ENCODE peak calls at places on chromosomes 3 and 15, in five cellular contexts. S is transverse colon, H is cardiac muscle cell, G is Panc1, L is fibroblast of mammary gland. O is an unnamed sample.

GRCh38 chr3:176430244-176430893 is 766.9 kb downstream of the TBL1XR1 start:
- DNase-seq in S (no peak), H (peak; percentile 71), G (no peak), L (peak; percentile 68), O (peak; percentile 20)

GRCh38 chr15:33201376-33202189 is 7.1 kb upstream of the FMN1 start:
- DNase-seq in S (peak; percentile 66), H (peak; percentile 6), G (peak; percentile 95), L (peak; percentile 30), O (peak; percentile 23)

GRCh38 chr15:99504071-99504822 is 61.5 kb upstream of the MEF2A start:
- DNase-seq in S (no peak), H (no peak), G (no peak), L (no peak), O (no peak)

GRCh38 chr3:185042357-185042756 is 110.5 kb downstream of the C3orf70 start:
- DNase-seq in S (no peak), H (no peak), G (no peak), L (peak; percentile 14), O (no peak)

GRCh38 chr3:27960133-27960532 is 238.0 kb upstream of the EOMES start:
- DNase-seq in S (no peak), H (peak; percentile 49), G (peak; percentile 22), L (peak; percentile 88), O (peak; percentile 51)

GRCh38 chr3:50304601-50305000 is 1.2 kb upstream of the HYAL1 start:
- DNase-seq in S (no peak), H (no peak), G (no peak), L (peak; percentile 65), O (peak; percentile 54)

GRCh38 chr3:9732080-9732752 is 681 bp downstream of the BRPF1 start:
- DNase-seq in S (peak; percentile 26), H (no peak), G (no peak), L (no peak), O (no peak)

GRCh38 chr15:87736921-87737389 is 519.6 kb downstream of the NTRK3 start:
- DNase-seq in S (no peak), H (no peak), G (no peak), L (no peak), O (no peak)

GRCh38 chr3:50714953-50715352 is 40.2 kb downstream of the DOCK3 start:
- DNase-seq in S (no peak), H (peak; percentile 19), G (no peak), L (peak; percentile 1), O (peak; percentile 4)

GRCh38 chr15:73957276-73957675 is 31.0 kb downstream of the LOXL1 start:
- DNase-seq in S (no peak), H (no peak), G (no peak), L (no peak), O (no peak)

GRCh38 chr15:80174017-80174746 is 21.4 kb downstream of the FAH start:
- DNase-seq in S (no peak), H (peak; percentile 86), G (no peak), L (peak; percentile 90), O (peak; percentile 89)

GRCh38 chr3:128569756-128570155 is 76.8 kb upstream of the GATA2 start:
- DNase-seq in S (no peak), H (no peak), G (no peak), L (no peak), O (no peak)

GRCh38 chr15:29066310-29066709 is 180.5 kb downstream of the APBA2 start:
- DNase-seq in S (no peak), H (no peak), G (no peak), L (no peak), O (no peak)

GRCh38 chr15:56176996-56177395 is 66.7 kb downstream of the RFX7 start:
- DNase-seq in S (no peak), H (no peak), G (no peak), L (peak; percentile 10), O (no peak)

GRCh38 chr15:20643024-20643770 is 101.6 kb upstream of the GOLGA6L6 start:
- DNase-seq in S (no peak), H (no peak), G (no peak), L (no peak), O (no peak)

GRCh38 chr15:68427961-68428360 is 4.0 kb downstream of the ITGA11 start:
- DNase-seq in S (no peak), H (no peak), G (no peak), L (no peak), O (no peak)
- H3K4me3 ChIP-seq in S (no peak overlapping the region), H (no peak overlapping the region), G (no peak overlapping the region), L (no peak overlapping the region), O (no peak overlapping the region)

DNA sequence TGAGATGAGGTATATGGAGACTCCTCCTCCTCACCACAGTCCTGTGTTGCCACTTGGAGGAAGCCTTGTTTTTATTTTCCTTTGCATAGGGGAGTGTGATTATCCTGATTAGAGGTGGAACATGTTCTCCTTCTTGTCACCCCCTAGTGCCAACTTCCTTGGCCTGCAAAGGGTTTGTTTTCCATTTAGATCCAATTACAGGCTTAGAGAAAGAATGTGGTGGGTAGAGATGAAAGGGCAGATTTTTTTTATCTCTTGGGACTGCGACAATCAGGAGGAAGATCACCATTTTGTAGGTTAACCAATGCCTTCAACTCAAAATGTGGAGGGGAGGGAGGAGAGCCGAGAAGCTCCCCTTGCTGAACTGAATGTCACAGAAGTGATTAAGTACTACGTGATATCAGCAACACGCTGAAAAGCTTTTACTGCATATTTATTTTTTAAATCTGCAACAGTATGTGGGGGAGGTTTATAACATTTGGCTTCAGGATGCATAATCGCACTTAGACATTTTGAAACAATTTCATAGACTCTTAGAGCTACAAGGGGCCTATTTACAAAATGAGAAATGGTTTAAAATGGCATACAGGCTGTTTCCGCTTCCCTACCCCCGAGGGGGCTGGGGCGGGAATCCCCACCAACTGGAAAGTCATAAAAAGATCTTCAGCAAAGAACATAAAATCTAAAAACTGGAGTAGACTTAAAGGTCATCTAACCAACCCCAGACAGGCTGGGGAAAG is 2.4 kb downstream of the LMCD1 start:
- DNase-seq in S (no peak), H (peak; percentile 57), G (no peak), L (peak; percentile 36), O (no peak)
- TF ChIP-seq CTCF in S (no peak), H (no peak), G (peak; percentile 26), L (no peak), O (no peak)

GRCh38 chr3:108946292-108947290 is 7.1 kb downstream of the GUCA1C start:
- DNase-seq in S (no peak), H (no peak), G (no peak), L (peak; percentile 35), O (no peak)
- H3K4me3 ChIP-seq in S (no peak overlapping the region), H (no peak overlapping the region), G (no peak overlapping the region), L (no peak overlapping the region), O (no peak overlapping the region)

GRCh38 chr3:140736863-140737460 is 59.1 kb downstream of the TRIM42 start:
- DNase-seq in S (peak; percentile 18), H (peak; percentile 52), G (no peak), L (peak; percentile 65), O (peak; percentile 29)
- TF ChIP-seq CTCF in S (peak; percentile 30), H (peak; percentile 38), G (peak; percentile 64), L (peak; percentile 61), O (peak; percentile 48)

O was measured in foreskin fibroblast.